ENCODE peak calls at places on chromosomes 2 and 18, in seven cellular contexts. One of them, this sample, is unnamed.

GRCh38 chr2:217314021-217314460 is 454.2 kb upstream of the TNP1 start:
- DNase-seq in fibroblast of pulmonary artery: no peak
- DNase-seq in A549: peak
- DNase-seq in AG04450: no peak
- DNase-seq in K562: no peak
- DNase-seq in MM.1S: no peak
- DNase-seq in astrocyte of the cerebellum: no peak
- DNase-seq in this sample: no peak

GRCh38 chr2:159853101-159853500 is 55.1 kb upstream of the CD302 start:
- DNase-seq in fibroblast of pulmonary artery: no peak
- DNase-seq in A549: no peak
- DNase-seq in AG04450: no peak
- DNase-seq in K562: no peak
- DNase-seq in MM.1S: no peak
- DNase-seq in astrocyte of the cerebellum: no peak
- DNase-seq in this sample: no peak

GRCh38 chr2:195490304-195490703 is 166.7 kb upstream of the SLC39A10 start:
- DNase-seq in fibroblast of pulmonary artery: no peak
- DNase-seq in A549: no peak
- DNase-seq in AG04450: no peak
- DNase-seq in K562: no peak
- DNase-seq in MM.1S: no peak
- DNase-seq in astrocyte of the cerebellum: no peak
- DNase-seq in this sample: no peak

GRCh38 chr2:230861564-230862255 is 3.0 kb upstream of the ITM2C start:
- DNase-seq in fibroblast of pulmonary artery: no peak
- DNase-seq in A549: no peak
- DNase-seq in AG04450: no peak
- DNase-seq in K562: no peak
- DNase-seq in MM.1S: peak
- DNase-seq in astrocyte of the cerebellum: no peak
- DNase-seq in this sample: no peak

GRCh38 chr2:40027968-40028367 is 248.9 kb upstream of the THUMPD2 start:
- DNase-seq in fibroblast of pulmonary artery: peak
- DNase-seq in A549: no peak
- DNase-seq in AG04450: no peak
- DNase-seq in K562: no peak
- DNase-seq in MM.1S: no peak
- DNase-seq in astrocyte of the cerebellum: no peak
- DNase-seq in this sample: no peak

GRCh38 chr2:239269173-239269865 is 131.5 kb downstream of the HDAC4 start:
- DNase-seq in fibroblast of pulmonary artery: no peak
- DNase-seq in A549: no peak
- DNase-seq in AG04450: no peak
- DNase-seq in K562: no peak
- DNase-seq in MM.1S: no peak
- DNase-seq in astrocyte of the cerebellum: no peak
- DNase-seq in this sample: no peak

GRCh38 chr2:176637497-176638166 is 368.4 kb downstream of the MTX2 start:
- DNase-seq in fibroblast of pulmonary artery: peak
- DNase-seq in A549: peak
- DNase-seq in AG04450: no peak
- DNase-seq in K562: no peak
- DNase-seq in MM.1S: peak
- DNase-seq in astrocyte of the cerebellum: no peak
- DNase-seq in this sample: no peak

GRCh38 chr2:9703701-9704221 is 73.0 kb upstream of the YWHAQ start:
- DNase-seq in fibroblast of pulmonary artery: peak
- DNase-seq in A549: peak
- DNase-seq in AG04450: peak
- DNase-seq in K562: peak
- DNase-seq in MM.1S: no peak
- DNase-seq in astrocyte of the cerebellum: peak
- DNase-seq in this sample: no peak

GRCh38 chr18:79902640-79903039 is 48.8 kb downstream of the SLC66A2 start:
- DNase-seq in fibroblast of pulmonary artery: no peak
- DNase-seq in A549: no peak
- DNase-seq in AG04450: no peak
- DNase-seq in K562: no peak
- DNase-seq in MM.1S: no peak
- DNase-seq in astrocyte of the cerebellum: no peak
- DNase-seq in this sample: no peak

GRCh38 chr2:23360571-23361125 is 24.3 kb upstream of the KLHL29 start:
- DNase-seq in fibroblast of pulmonary artery: no peak
- DNase-seq in A549: peak
- DNase-seq in AG04450: no peak
- DNase-seq in K562: no peak
- DNase-seq in MM.1S: no peak
- DNase-seq in astrocyte of the cerebellum: no peak
- DNase-seq in this sample: no peak

GRCh38 chr2:211026109-211026508 is 469.7 kb downstream of the CPS1 start:
- DNase-seq in fibroblast of pulmonary artery: no peak
- DNase-seq in A549: no peak
- DNase-seq in AG04450: no peak
- DNase-seq in K562: no peak
- DNase-seq in MM.1S: no peak
- DNase-seq in astrocyte of the cerebellum: no peak
- DNase-seq in this sample: no peak

GRCh38 chr18:52422985-52423601 is 83.1 kb downstream of the DCC start:
- DNase-seq in fibroblast of pulmonary artery: no peak
- DNase-seq in A549: peak
- DNase-seq in AG04450: no peak
- DNase-seq in K562: no peak
- DNase-seq in MM.1S: no peak
- DNase-seq in astrocyte of the cerebellum: no peak
- DNase-seq in this sample: no peak

GRCh38 chr2:62570861-62571698 is 65.1 kb upstream of the TMEM17 start:
- DNase-seq in fibroblast of pulmonary artery: no peak
- DNase-seq in A549: peak
- DNase-seq in AG04450: no peak
- DNase-seq in K562: no peak
- DNase-seq in MM.1S: no peak
- DNase-seq in astrocyte of the cerebellum: no peak
- DNase-seq in this sample: no peak

GRCh38 chr2:54176577-54176976 is 61.2 kb downstream of the ACYP2 start:
- DNase-seq in fibroblast of pulmonary artery: peak
- DNase-seq in A549: peak
- DNase-seq in AG04450: peak
- DNase-seq in K562: peak
- DNase-seq in MM.1S: no peak
- DNase-seq in astrocyte of the cerebellum: peak
- DNase-seq in this sample: no peak

GRCh38 chr2:190575263-190575662 is 40.7 kb upstream of the NEMP2 start:
- DNase-seq in fibroblast of pulmonary artery: no peak
- DNase-seq in A549: no peak
- DNase-seq in AG04450: no peak
- DNase-seq in K562: no peak
- DNase-seq in MM.1S: no peak
- DNase-seq in astrocyte of the cerebellum: no peak
- DNase-seq in this sample: no peak

GRCh38 chr2:6526093-6526824 is 339.4 kb downstream of the CMPK2 start:
- DNase-seq in fibroblast of pulmonary artery: no peak
- DNase-seq in A549: no peak
- DNase-seq in AG04450: no peak
- DNase-seq in K562: no peak
- DNase-seq in MM.1S: peak
- DNase-seq in astrocyte of the cerebellum: no peak
- DNase-seq in this sample: peak

GRCh38 chr2:62857139-62857931 is 151.8 kb downstream of the EHBP1 start:
- DNase-seq in fibroblast of pulmonary artery: no peak
- DNase-seq in A549: peak
- DNase-seq in AG04450: no peak
- DNase-seq in K562: no peak
- DNase-seq in MM.1S: no peak
- DNase-seq in astrocyte of the cerebellum: no peak
- DNase-seq in this sample: peak

GRCh38 chr2:85772841-85773491 is 19.2 kb downstream of the ATOH8 start:
- DNase-seq in fibroblast of pulmonary artery: no peak
- DNase-seq in A549: no peak
- DNase-seq in AG04450: no peak
- DNase-seq in K562: no peak
- DNase-seq in MM.1S: no peak
- DNase-seq in astrocyte of the cerebellum: no peak
- DNase-seq in this sample: no peak

GRCh38 chr2:144454466-144455287 is 65.2 kb downstream of the ZEB2 start:
- DNase-seq in fibroblast of pulmonary artery: no peak
- DNase-seq in A549: no peak
- DNase-seq in AG04450: no peak
- DNase-seq in K562: no peak
- DNase-seq in MM.1S: no peak
- DNase-seq in astrocyte of the cerebellum: no peak
- DNase-seq in this sample: no peak

GRCh38 chr2:222776792-222777191 is 84.0 kb upstream of the ACSL3 start:
- DNase-seq in fibroblast of pulmonary artery: no peak
- DNase-seq in A549: no peak
- DNase-seq in AG04450: no peak
- DNase-seq in K562: no peak
- DNase-seq in MM.1S: no peak
- DNase-seq in astrocyte of the cerebellum: no peak
- DNase-seq in this sample: no peak

GRCh38 chr2:120253021-120253882 is 600 bp downstream of the RALB start:
- DNase-seq in fibroblast of pulmonary artery: peak
- DNase-seq in A549: peak
- DNase-seq in AG04450: peak
- DNase-seq in K562: peak
- DNase-seq in MM.1S: no peak
- DNase-seq in astrocyte of the cerebellum: peak
- DNase-seq in this sample: no peak

GRCh38 chr2:236352761-236353593 is 88.8 kb upstream of the ASB18 start:
- DNase-seq in fibroblast of pulmonary artery: peak
- DNase-seq in A549: peak
- DNase-seq in AG04450: no peak
- DNase-seq in K562: peak
- DNase-seq in MM.1S: peak
- DNase-seq in astrocyte of the cerebellum: peak
- DNase-seq in this sample: peak

GRCh38 chr18:59994357-59994756 is 94.6 kb downstream of the PMAIP1 start:
- DNase-seq in fibroblast of pulmonary artery: peak
- DNase-seq in A549: peak
- DNase-seq in AG04450: no peak
- DNase-seq in K562: no peak
- DNase-seq in MM.1S: peak
- DNase-seq in astrocyte of the cerebellum: no peak
- DNase-seq in this sample: no peak
- TF ChIP-seq CTCF in fibroblast of pulmonary artery: peak
- TF ChIP-seq CTCF in A549: peak
- TF ChIP-seq CTCF in AG04450: no peak
- TF ChIP-seq CTCF in K562: no peak
- TF ChIP-seq CTCF in MM.1S: peak
- TF ChIP-seq CTCF in astrocyte of the cerebellum: peak
- TF ChIP-seq CTCF in this sample: peak

GRCh38 chr2:213315168-213315876 is 31.1 kb downstream of the SPAG16 start:
- DNase-seq in fibroblast of pulmonary artery: no peak
- DNase-seq in A549: no peak
- DNase-seq in AG04450: no peak
- DNase-seq in K562: no peak
- DNase-seq in MM.1S: peak
- DNase-seq in astrocyte of the cerebellum: no peak
- DNase-seq in this sample: no peak

GRCh38 chr2:213317929-213318328 is 33.7 kb downstream of the SPAG16 start:
- DNase-seq in fibroblast of pulmonary artery: peak
- DNase-seq in A549: no peak
- DNase-seq in AG04450: peak
- DNase-seq in K562: no peak
- DNase-seq in MM.1S: peak
- DNase-seq in astrocyte of the cerebellum: peak
- DNase-seq in this sample: no peak

GRCh38 chr2:213320604-213321003 is 36.3 kb downstream of the SPAG16 start:
- DNase-seq in fibroblast of pulmonary artery: no peak
- DNase-seq in A549: no peak
- DNase-seq in AG04450: no peak
- DNase-seq in K562: no peak
- DNase-seq in MM.1S: no peak
- DNase-seq in astrocyte of the cerebellum: no peak
- DNase-seq in this sample: no peak

GRCh38 chr2:213316001-213316735 is 31.9 kb downstream of the SPAG16 start:
- DNase-seq in fibroblast of pulmonary artery: peak
- DNase-seq in A549: peak
- DNase-seq in AG04450: no peak
- DNase-seq in K562: no peak
- DNase-seq in MM.1S: no peak
- DNase-seq in astrocyte of the cerebellum: peak
- DNase-seq in this sample: peak
- H3K4me3 ChIP-seq in fibroblast of pulmonary artery: no peak
- H3K4me3 ChIP-seq in A549: no peak
- H3K4me3 ChIP-seq in AG04450: no peak
- H3K4me3 ChIP-seq in K562: no peak
- H3K4me3 ChIP-seq in MM.1S: no peak
- H3K4me3 ChIP-seq in astrocyte of the cerebellum: no peak
- H3K4me3 ChIP-seq in this sample: no peak

DNA sequence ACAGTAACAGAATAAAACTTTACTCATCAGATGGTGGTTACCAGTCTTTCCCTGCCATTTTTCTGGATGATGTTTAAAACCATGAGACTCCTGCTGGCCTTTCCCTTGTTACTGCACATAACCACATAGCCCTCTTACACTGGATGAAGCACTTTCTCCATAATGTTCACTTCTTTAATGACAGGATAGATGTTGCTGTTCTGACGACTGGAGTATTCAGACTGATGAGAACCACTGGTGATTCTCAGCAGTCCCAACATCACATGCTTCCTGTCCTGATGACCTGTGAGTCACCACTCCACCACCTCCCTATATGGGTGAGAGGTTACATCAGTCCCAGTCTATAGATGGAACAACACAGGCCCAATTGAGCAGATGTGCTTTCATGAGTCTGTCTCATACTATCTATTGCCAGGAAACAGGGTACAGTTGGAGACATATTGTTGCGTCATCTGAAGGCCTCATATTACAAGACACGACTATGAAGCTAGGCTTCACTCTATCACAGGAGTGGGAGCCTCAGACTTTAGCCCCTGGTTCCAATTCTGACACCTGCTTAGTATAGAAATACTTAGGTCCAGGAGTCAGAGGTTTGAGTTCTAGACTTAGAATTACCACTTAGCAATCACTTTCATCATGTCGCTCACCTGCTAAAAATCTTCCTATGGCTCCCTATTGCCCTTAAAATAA is 145.7 kb upstream of the KLF7 start:
- DNase-seq in fibroblast of pulmonary artery: peak
- DNase-seq in A549: peak
- DNase-seq in AG04450: peak
- DNase-seq in K562: peak
- DNase-seq in MM.1S: no peak
- DNase-seq in astrocyte of the cerebellum: peak
- DNase-seq in this sample: no peak
- TF ChIP-seq CTCF in fibroblast of pulmonary artery: peak
- TF ChIP-seq CTCF in A549: no peak
- TF ChIP-seq CTCF in AG04450: peak
- TF ChIP-seq CTCF in K562: no peak
- TF ChIP-seq CTCF in MM.1S: no peak
- TF ChIP-seq CTCF in astrocyte of the cerebellum: peak
- TF ChIP-seq CTCF in this sample: no peak

DNA sequence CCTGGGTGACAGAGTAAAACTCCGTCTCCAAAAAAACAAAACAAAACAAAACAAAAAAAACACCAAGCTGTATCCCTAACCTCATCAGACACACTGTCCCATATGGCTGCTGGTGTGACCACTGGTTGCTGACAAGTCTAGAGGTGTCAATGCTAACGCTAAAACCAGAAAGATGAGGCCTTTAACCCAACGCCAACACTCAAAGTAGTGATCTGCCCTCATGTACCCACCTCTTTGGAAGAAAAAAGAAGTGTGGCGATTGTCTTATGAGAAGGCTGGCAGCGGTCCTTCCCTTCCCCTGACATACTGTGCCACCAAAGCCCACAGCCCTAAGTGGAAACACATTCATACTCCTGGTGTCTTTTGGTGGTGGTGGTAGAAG is 9.9 kb downstream of the SERTAD2 start:
- DNase-seq in fibroblast of pulmonary artery: no peak
- DNase-seq in A549: no peak
- DNase-seq in AG04450: no peak
- DNase-seq in K562: no peak
- DNase-seq in MM.1S: no peak
- DNase-seq in astrocyte of the cerebellum: no peak
- DNase-seq in this sample: no peak
- H3K4me3 ChIP-seq in fibroblast of pulmonary artery: peak
- H3K4me3 ChIP-seq in A549: peak
- H3K4me3 ChIP-seq in AG04450: peak
- H3K4me3 ChIP-seq in K562: peak
- H3K4me3 ChIP-seq in MM.1S: peak
- H3K4me3 ChIP-seq in astrocyte of the cerebellum: peak
- H3K4me3 ChIP-seq in this sample: peak

This sample was measured in LNCaP clone FGC.